ENCODE peak calls at places on chromosomes 5 and 9, in five cellular contexts. D is heart left ventricle; J is HCEC 1CT; W is activated T-helper 9 cell treated with anti-CD3 and anti-CD28 coated beads, Interleukin-2, amount 50 U/mL, for 16 hours; O is dermis blood vessel endothelial cell. V is an unnamed sample.

GRCh38 chr5:64341340-64341739 is 164.5 kb upstream of the RGS7BP start:
- DNase-seq in D (no peak), J (no peak), W (no peak), O (no peak), V (no peak)

GRCh38 chr9:17580119-17580518 is 1.3 kb downstream of the SH3GL2 start:
- DNase-seq in D (no peak), J (no peak), W (no peak), O (no peak), V (no peak)

GRCh38 chr5:172498431-172499129 is 44.3 kb upstream of the SH3PXD2B start:
- DNase-seq in D (peak; percentile 10), J (no peak), W (no peak), O (no peak), V (no peak)

GRCh38 chr5:180466316-180466715 is 27.9 kb upstream of the CNOT6 start:
- DNase-seq in D (no peak), J (no peak), W (no peak), O (no peak), V (no peak)

GRCh38 chr9:78028926-78029325 is 2.7 kb downstream of the GNAQ start:
- DNase-seq in D (no peak), J (no peak), W (no peak), O (no peak), V (no peak)

GRCh38 chr9:21996858-21997257 is 2.3 kb downstream of the CDKN2B-AS1 start:
- DNase-seq in D (no peak), J (no peak), W (no peak), O (no peak), V (no peak)

GRCh38 chr5:10936486-10936885 is 175.5 kb upstream of the DAP start:
- DNase-seq in D (no peak), J (no peak), W (no peak), O (no peak), V (no peak)

GRCh38 chr5:180601591-180602480 is 10.5 kb upstream of the SCGB3A1 start:
- DNase-seq in D (no peak), J (no peak), W (no peak), O (no peak), V (no peak)

GRCh38 chr5:52693279-52693678 is 94.4 kb upstream of the ITGA1 start:
- DNase-seq in D (peak; percentile 43), J (peak; percentile 63), W (no peak), O (peak; percentile 76), V (no peak)

GRCh38 chr9:38018964-38019602 is 49.9 kb downstream of the SHB start:
- DNase-seq in D (no peak), J (peak; percentile 65), W (no peak), O (peak; percentile 84), V (no peak)

GRCh38 chr5:11385901-11386293 is 518.3 kb downstream of the CTNND2 start:
- DNase-seq in D (no peak), J (no peak), W (no peak), O (no peak), V (no peak)

GRCh38 chr9:89635007-89635742 is 30.4 kb downstream of the GADD45G start:
- DNase-seq in D (no peak), J (no peak), W (no peak), O (peak; percentile 5), V (peak; percentile 22)